ENCODE peak calls at places on chromosomes 11 and 22, in four cellular contexts. K, A, I and O are unnamed samples.

GRCh38 chr11:63915961-63916836 is 765 bp downstream of the RCOR2 start:
- DNase-seq in K (peak; percentile 70), A (peak; percentile 59), I (peak; percentile 78), O (no peak)

GRCh38 chr11:66996609-66997273 is 21.6 kb downstream of the C11orf86 start:
- DNase-seq in K (no peak), A (peak; percentile 79), I (no peak), O (no peak)

GRCh38 chr11:14275081-14275480 is 83.9 kb downstream of the RRAS2 start:
- DNase-seq in K (no peak), A (no peak), I (no peak), O (no peak)

GRCh38 chr11:123188508-123189165 is 6.4 kb downstream of the CLMP start:
- DNase-seq in K (no peak), A (no peak), I (no peak), O (no peak)

GRCh38 chr11:46345131-46345597 is 2.1 kb upstream of the DGKZ start:
- DNase-seq in K (no peak), A (no peak), I (no peak), O (no peak)

GRCh38 chr11:46386674-46387073 is 4.9 kb downstream of the CHRM4 start:
- DNase-seq in K (no peak), A (peak; percentile 41), I (no peak), O (no peak)

GRCh38 chr11:117915672-117916235 is 13.4 kb downstream of the TMPRSS13 start:
- DNase-seq in K (no peak), A (no peak), I (no peak), O (no peak)

GRCh38 chr11:107384136-107384535 is 73.5 kb downstream of the CWF19L2 start:
- DNase-seq in K (no peak), A (no peak), I (no peak), O (no peak)

GRCh38 chr22:17734197-17734596 is 40.1 kb downstream of the BID start:
- DNase-seq in K (no peak), A (no peak), I (no peak), O (no peak)

GRCh38 chr11:33747969-33748368 is 11.7 kb upstream of the CD59 start:
- DNase-seq in K (no peak), A (no peak), I (no peak), O (no peak)

GRCh38 chr11:76236092-76237026 is 30.1 kb upstream of the WNT11 start:
- DNase-seq in K (no peak), A (peak; percentile 81), I (peak; percentile 61), O (no peak)

GRCh38 chr11:123253909-123254308 is 58.9 kb upstream of the CLMP start:
- DNase-seq in K (no peak), A (no peak), I (no peak), O (no peak)

GRCh38 chr11:1749787-1750351 is 526 bp downstream of the IFITM10 start:
- DNase-seq in K (no peak), A (no peak), I (no peak), O (no peak)

GRCh38 chr22:38071421-38072321 is 12.3 kb downstream of the SLC16A8 start:
- DNase-seq in K (no peak), A (peak; percentile 20), I (no peak), O (no peak)

GRCh38 chr11:96393753-96394348 is 4.0 kb downstream of the JRKL start:
- DNase-seq in K (no peak), A (peak; percentile 43), I (peak; percentile 22), O (no peak)

GRCh38 chr11:112300094-112300786 is 39.6 kb upstream of the PLET1 start:
- DNase-seq in K (no peak), A (no peak), I (no peak), O (no peak)

GRCh38 chr11:2521681-2522630 is 77.1 kb downstream of the KCNQ1 start:
- DNase-seq in K (peak; percentile 10), A (no peak), I (no peak), O (peak; percentile 2)

GRCh38 chr11:31160504-31161422 is 208.8 kb downstream of the DCDC1 start:
- DNase-seq in K (no peak), A (peak; percentile 25), I (peak; percentile 18), O (no peak)

GRCh38 chr11:126695293-126695692 is 305.3 kb downstream of the KIRREL3 start:
- DNase-seq in K (no peak), A (peak; percentile 10), I (no peak), O (no peak)

GRCh38 chr11:118224512-118225180 is at the start of gene JAML:
- DNase-seq in K (no peak), A (no peak), I (no peak), O (no peak)

GRCh38 chr11:35014352-35014751 is 97.9 kb downstream of the PDHX start:
- DNase-seq in K (no peak), A (no peak), I (no peak), O (no peak)

GRCh38 chr11:46117842-46118241 is 3.4 kb downstream of the PHF21A start:
- DNase-seq in K (no peak), A (no peak), I (no peak), O (no peak)

GRCh38 chr11:1271002-1271401 is 38.4 kb downstream of the TOLLIP start:
- DNase-seq in K (no peak), A (no peak), I (peak; percentile 47), O (no peak)

GRCh38 chr11:64492561-64492960 is 98.5 kb upstream of the SLC22A12 start:
- DNase-seq in K (no peak), A (no peak), I (no peak), O (no peak)

GRCh38 chr11:46837860-46838259 is 8.2 kb downstream of the CKAP5 start:
- DNase-seq in K (no peak), A (no peak), I (no peak), O (no peak)

GRCh38 chr11:104858882-104859735 is 39.2 kb downstream of the CASP12 start:
- DNase-seq in K (no peak), A (no peak), I (no peak), O (no peak)

GRCh38 chr11:25037431-25037830 is 540.6 kb downstream of the LUZP2 start:
- DNase-seq in K (no peak), A (no peak), I (no peak), O (no peak)

GRCh38 chr11:3849297-3849874 is 6.1 kb upstream of the STIM1 start:
- DNase-seq in K (no peak), A (peak; percentile 49), I (no peak), O (no peak)

GRCh38 chr11:15665368-15665871 is 550.7 kb downstream of the INSC start:
- DNase-seq in K (no peak), A (peak; percentile 69), I (no peak), O (no peak)

GRCh38 chr11:129637473-129637872 is 178.2 kb upstream of the TMEM45B start:
- DNase-seq in K (no peak), A (peak; percentile 17), I (no peak), O (no peak)

GRCh38 chr22:44526431-44527115 is 28.5 kb upstream of the RTL6 start:
- DNase-seq in K (no peak), A (no peak), I (no peak), O (no peak)

GRCh38 chr11:41895106-41895505 is 435.7 kb upstream of the LRRC4C start:
- DNase-seq in K (no peak), A (no peak), I (no peak), O (no peak)

GRCh38 chr11:21625982-21626381 is 566.9 kb upstream of the ANO5 start:
- DNase-seq in K (no peak), A (no peak), I (no peak), O (peak; percentile 13)

GRCh38 chr22:19174106-19175025 is 4.2 kb downstream of the SLC25A1 start:
- DNase-seq in K (no peak), A (no peak), I (no peak), O (peak; percentile 68)

GRCh38 chr11:111540114-111540920 is at the start of gene LAYN:
- DNase-seq in K (no peak), A (no peak), I (no peak), O (no peak)

GRCh38 chr22:49756656-49757055 is 71.0 kb downstream of the BRD1 start:
- DNase-seq in K (no peak), A (no peak), I (no peak), O (no peak)

GRCh38 chr11:72615329-72615728 is 58.9 kb downstream of the PDE2A start:
- DNase-seq in K (no peak), A (no peak), I (no peak), O (no peak)
- TF ChIP-seq EP300 in K (no peak), A (no peak), I (no peak), O (no peak)

GRCh38 chr11:114087028-114087427 is 27.5 kb downstream of the ZBTB16 start:
- DNase-seq in K (no peak), A (no peak), I (no peak), O (no peak)
- H3K4me1 ChIP-seq in K (peaks cover 16% of the 10 kb centered on the region), A (peaks cover 2% of the 10 kb centered on the region), I (peaks cover 9% of the 10 kb centered on the region), O (peaks cover 79% of the 10 kb centered on the region)

DNA sequence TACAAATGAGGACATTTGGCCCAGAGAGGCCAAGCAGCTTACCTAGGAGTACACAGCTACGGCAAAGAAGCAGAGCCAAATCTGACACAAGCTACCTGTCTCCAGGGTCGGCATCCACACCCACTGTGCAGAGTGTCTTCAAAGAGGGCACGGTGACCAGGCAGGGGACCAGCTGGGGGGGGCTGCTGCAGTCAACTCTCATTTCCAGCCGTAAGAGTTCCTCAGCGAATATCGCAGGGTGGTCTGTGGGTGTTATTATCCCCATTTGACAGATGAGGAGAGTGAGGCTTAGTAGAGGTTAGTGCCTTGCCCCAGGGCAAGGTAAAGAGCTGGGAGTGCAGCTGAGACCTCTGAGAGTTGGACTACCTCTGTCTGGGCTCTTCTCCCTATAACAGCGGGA is 7.1 kb upstream of the PPFIA1 start:
- DNase-seq in K (no peak), A (no peak), I (no peak), O (no peak)
- TF ChIP-seq EP300 in K (no peak), A (no peak), I (no peak), O (no peak)

GRCh38 chr11:119700030-119700429 is 29.0 kb downstream of the NECTIN1 start:
- DNase-seq in K (no peak), A (no peak), I (no peak), O (no peak)

GRCh38 chr11:119700536-119701346 is 28.3 kb downstream of the NECTIN1 start:
- DNase-seq in K (no peak), A (no peak), I (no peak), O (no peak)

GRCh38 chr11:119697882-119698281 is 31.1 kb downstream of the NECTIN1 start:
- DNase-seq in K (no peak), A (no peak), I (no peak), O (no peak)

GRCh38 chr11:119697445-119697844 is 31.6 kb downstream of the NECTIN1 start:
- DNase-seq in K (no peak), A (no peak), I (no peak), O (no peak)

DNA sequence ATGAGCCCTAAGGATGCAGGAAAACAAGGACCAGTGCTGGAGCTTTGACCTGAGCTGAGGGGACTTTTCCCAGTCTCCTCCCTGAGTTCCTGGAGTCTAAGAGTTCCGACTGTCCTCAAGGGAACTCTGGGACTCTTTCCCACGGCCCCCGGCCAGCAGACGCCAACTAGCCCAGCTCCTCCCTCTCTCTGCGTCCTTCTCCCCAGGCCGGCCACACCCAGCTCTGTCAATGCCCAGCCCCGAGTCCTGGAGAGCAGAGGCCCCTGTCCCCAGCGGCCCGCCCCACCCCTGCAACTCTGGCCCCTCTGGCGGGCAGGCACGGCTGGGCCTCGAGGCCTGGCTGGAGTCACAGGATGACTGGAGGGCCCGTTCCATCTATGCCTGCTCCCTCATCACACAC is 29.8 kb downstream of the NECTIN1 start:
- DNase-seq in K (no peak), A (no peak), I (no peak), O (peak; percentile 15)
- H3K4me1 ChIP-seq in K (peaks cover 1% of the 10 kb centered on the region), A (peaks cover 10% of the 10 kb centered on the region), I (no peaks in the 10 kb centered on the region), O (peaks cover 32% of the 10 kb centered on the region)